ENCODE peak calls at places on chromosomes 16 and 17, in ten cellular contexts. K, W, D, P, N, O, G, V, R and Z are unnamed samples.

GRCh38 chr17:180380-181212 is 854 bp downstream of the DOC2B start:
- DNase-seq in K (no peak), W (no peak), D (no peak), P (no peak), N (no peak), O (no peak), G (no peak), V (no peak), R (no peak), Z (no peak)

GRCh38 chr17:2853111-2853721 is 57.0 kb downstream of the RAP1GAP2 start:
- DNase-seq in K (peak; percentile 40), W (peak; percentile 61), D (peak; percentile 33), P (no peak), N (peak; percentile 11), O (no peak), G (peak; percentile 50), V (peak; percentile 60), R (no peak), Z (peak; percentile 28)

GRCh38 chr17:57523926-57524634 is 221.0 kb downstream of the CCDC182 start:
- DNase-seq in K (no peak), W (no peak), D (peak; percentile 90), P (no peak), N (no peak), O (no peak), G (no peak), V (peak; percentile 86), R (no peak), Z (no peak)

GRCh38 chr17:17387017-17387416 is 83.8 kb downstream of the NT5M start:
- DNase-seq in K (no peak), W (peak; percentile 67), D (no peak), P (no peak), N (no peak), O (no peak), G (no peak), V (no peak), R (no peak), Z (no peak)

GRCh38 chr17:49132699-49133364 is at the start of gene B4GALNT2:
- DNase-seq in K (peak; percentile 22), W (peak; percentile 69), D (no peak), P (no peak), N (no peak), O (no peak), G (no peak), V (no peak), R (no peak), Z (no peak)

GRCh38 chr16:84369938-84370627 is 1.7 kb downstream of the ATP2C2 start:
- DNase-seq in K (no peak), W (peak; percentile 66), D (no peak), P (no peak), N (no peak), O (no peak), G (no peak), V (no peak), R (no peak), Z (no peak)

GRCh38 chr16:84497836-84498610 is 6.4 kb downstream of the MEAK7 start:
- DNase-seq in K (no peak), W (peak; percentile 23), D (no peak), P (no peak), N (no peak), O (no peak), G (no peak), V (no peak), R (no peak), Z (no peak)

GRCh38 chr17:74332017-74332650 is 6.1 kb downstream of the KIF19 start:
- DNase-seq in K (no peak), W (no peak), D (no peak), P (no peak), N (no peak), O (no peak), G (no peak), V (no peak), R (no peak), Z (no peak)

GRCh38 chr16:15601212-15601879 is 41.6 kb downstream of the MARF1 start:
- DNase-seq in K (no peak), W (no peak), D (no peak), P (no peak), N (no peak), O (no peak), G (no peak), V (no peak), R (no peak), Z (no peak)

GRCh38 chr17:80504671-80505413 is 28.4 kb upstream of the NPTX1 start:
- DNase-seq in K (no peak), W (no peak), D (peak; percentile 50), P (no peak), N (no peak), O (no peak), G (peak; percentile 19), V (peak; percentile 26), R (no peak), Z (no peak)

GRCh38 chr17:83054518-83055125 is 24.8 kb upstream of the METRNL start:
- DNase-seq in K (peak; percentile 20), W (peak; percentile 43), D (no peak), P (no peak), N (no peak), O (peak; percentile 31), G (no peak), V (no peak), R (no peak), Z (no peak)

GRCh38 chr17:46866747-46867146 is 15.4 kb downstream of the WNT9B start:
- DNase-seq in K (no peak), W (no peak), D (no peak), P (no peak), N (no peak), O (no peak), G (no peak), V (no peak), R (no peak), Z (no peak)

GRCh38 chr17:82229686-82230626 is 1.1 kb downstream of the SLC16A3 start:
- DNase-seq in K (no peak), W (no peak), D (no peak), P (no peak), N (no peak), O (no peak), G (peak; percentile 28), V (no peak), R (no peak), Z (no peak)

GRCh38 chr17:3981455-3981854 is 17.2 kb upstream of the ATP2A3 start:
- DNase-seq in K (no peak), W (no peak), D (no peak), P (no peak), N (no peak), O (no peak), G (no peak), V (no peak), R (no peak), Z (no peak)